ENCODE peak calls at places on chromosomes 16 and 17, in four cellular contexts. B is A549, C is tibial artery, R is Peyer's patch. L is an unnamed sample. For H3K4me1, the result is how much of the 10 kb centered on the place peaks cover.

GRCh38 chr17:59561042-59561441 is 4.4 kb upstream of the DHX40 start:
- DNase-seq in B (peak), C (no peak), R (no peak), L (no peak)

GRCh38 chr17:7330099-7331015 is 1.2 kb upstream of the NEURL4 start:
- DNase-seq in B (peak), C (peak), R (peak), L (peak)

GRCh38 chr17:37516131-37516561 is 26.5 kb downstream of the DUSP14 start:
- DNase-seq in B (no peak), C (no peak), R (no peak), L (no peak)

GRCh38 chr17:4703330-4703691 is 626 bp downstream of the PELP1 start:
- DNase-seq in B (no peak), C (no peak), R (no peak), L (no peak)

GRCh38 chr17:78398390-78398789 is 19.9 kb downstream of the PGS1 start:
- DNase-seq in B (no peak), C (no peak), R (no peak), L (no peak)

GRCh38 chr17:81037783-81038733 is 3.1 kb downstream of the BAIAP2 start:
- DNase-seq in B (no peak), C (no peak), R (no peak), L (no peak)

GRCh38 chr16:48542020-48542473 is 67.9 kb downstream of the N4BP1 start:
- DNase-seq in B (peak), C (peak), R (peak), L (no peak)

GRCh38 chr16:608019-608418 is 18.2 kb downstream of the RAB40C start:
- DNase-seq in B (no peak), C (no peak), R (no peak), L (no peak)

GRCh38 chr16:9012848-9013507 is 49.3 kb upstream of the USP7 start:
- DNase-seq in B (no peak), C (no peak), R (no peak), L (no peak)

GRCh38 chr16:88804552-88805339 is 1.2 kb downstream of the CDT1 start:
- DNase-seq in B (no peak), C (no peak), R (no peak), L (no peak)

GRCh38 chr16:49931931-49932330 is 76.0 kb upstream of the ZNF423 start:
- DNase-seq in B (no peak), C (no peak), R (no peak), L (no peak)

GRCh38 chr16:23835390-23836077 is at the start of gene PRKCB:
- DNase-seq in B (peak), C (peak), R (peak), L (peak)

GRCh38 chr16:31108035-31108793 is at the start of gene BCKDK:
- DNase-seq in B (peak), C (peak), R (peak), L (peak)

GRCh38 chr17:78973196-78973595 is 6.5 kb downstream of the LGALS3BP start:
- DNase-seq in B (no peak), C (no peak), R (peak), L (no peak)

GRCh38 chr16:2465653-2466415 is 5.3 kb upstream of the NTN3 start:
- DNase-seq in B (peak), C (no peak), R (no peak), L (no peak)

GRCh38 chr17:4748687-4749086 is 9.0 kb upstream of the CXCL16 start:
- DNase-seq in B (no peak), C (no peak), R (no peak), L (no peak)

DNA sequence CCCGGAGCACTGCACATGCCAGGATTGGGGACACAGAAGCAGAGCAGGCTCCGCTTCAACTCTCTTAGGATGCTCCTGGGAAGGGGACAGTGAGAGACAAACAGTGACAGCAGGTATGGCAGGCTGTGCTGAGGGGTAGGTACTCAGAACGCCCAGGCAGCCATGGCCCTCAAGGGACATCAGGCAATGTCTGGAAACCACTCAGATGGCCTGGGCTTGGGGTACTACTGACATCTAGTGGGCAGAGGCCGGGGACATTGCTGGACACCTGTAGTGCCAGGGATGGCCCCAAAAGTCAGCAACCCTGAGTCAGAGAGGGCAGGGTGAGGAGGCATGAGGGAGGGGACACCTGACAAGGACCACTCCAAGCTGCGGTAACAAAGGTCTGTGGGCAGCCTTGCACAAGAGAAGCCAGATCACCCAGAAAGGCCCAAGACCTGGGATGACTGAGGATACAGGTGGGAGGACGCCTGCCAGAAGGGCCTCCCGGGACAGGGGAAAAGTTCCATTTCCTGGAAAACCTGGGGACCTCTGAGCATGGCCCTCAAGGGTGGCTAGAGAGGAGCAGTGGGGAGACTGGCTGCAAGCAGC is 21.2 kb downstream of the PEMT start:
- DNase-seq in B (peak), C (no peak), R (peak), L (no peak)
- TF ChIP-seq CTCF in B (peak), C (peak), R (peak), L (no peak)

DNA sequence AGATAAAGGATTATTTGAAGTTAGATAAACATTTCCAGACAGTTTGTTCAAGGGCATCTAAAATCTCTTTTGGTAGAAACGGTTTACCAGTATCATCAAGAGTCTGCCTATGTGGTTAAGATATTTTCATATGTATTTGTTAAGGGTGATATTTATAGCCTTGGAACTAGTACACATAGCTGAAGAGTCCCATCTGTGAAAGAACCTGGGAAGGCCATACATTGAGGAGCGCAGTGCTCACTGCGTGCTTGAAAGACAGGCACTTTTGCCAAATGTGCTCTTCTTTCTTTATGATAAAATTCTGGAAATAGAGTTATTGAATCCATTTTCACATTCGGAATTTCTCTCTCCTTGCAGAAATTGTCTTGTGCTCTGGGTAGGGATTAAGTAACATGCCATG is 7.7 kb downstream of the IGSF6 start:
- DNase-seq in B (no peak), C (no peak), R (no peak), L (no peak)
- H3K4me1 ChIP-seq in B (under half), C (under half), R (under half), L (under half)

DNA sequence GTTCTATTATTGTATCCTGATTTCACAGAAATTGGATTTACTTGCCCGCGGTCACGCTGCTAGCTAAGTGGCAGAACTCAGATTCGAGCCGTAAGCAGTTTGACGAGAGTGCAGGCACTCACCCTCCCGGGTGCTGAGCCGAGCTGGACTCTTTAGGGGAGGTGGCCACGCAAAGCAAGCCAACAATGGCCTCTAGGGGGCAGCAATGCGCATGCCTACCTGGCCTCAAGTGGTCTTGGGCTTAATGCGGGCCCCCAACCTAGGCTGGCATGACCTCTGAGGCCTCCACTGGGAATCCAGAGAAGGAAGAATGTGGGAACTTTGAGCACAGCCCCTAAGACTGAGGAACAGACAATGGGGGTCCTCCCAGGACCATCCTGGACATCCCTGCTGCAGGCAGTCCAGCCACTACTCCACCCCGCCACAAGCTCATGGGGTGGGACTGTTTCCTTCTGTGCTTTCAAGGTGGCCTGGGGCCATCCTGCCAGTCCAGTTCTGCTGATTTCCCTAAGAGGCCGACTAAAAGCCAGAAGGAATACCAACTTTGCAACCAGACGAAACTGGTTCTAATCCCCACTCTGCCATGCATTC is 276.5 kb downstream of the XYLT1 start:
- DNase-seq in B (peak), C (peak), R (peak), L (peak)
- TF ChIP-seq CTCF in B (peak), C (peak), R (peak), L (peak)

GRCh38 chr16:86532526-86532815 is 22.1 kb downstream of the FOXF1 start:
- DNase-seq in B (no peak), C (no peak), R (no peak), L (no peak)

GRCh38 chr16:86531193-86531550 is 20.8 kb downstream of the FOXF1 start:
- DNase-seq in B (no peak), C (peak), R (no peak), L (peak)

GRCh38 chr16:86533942-86534341 is 21.1 kb downstream of the MTHFSD start:
- DNase-seq in B (no peak), C (no peak), R (no peak), L (no peak)

GRCh38 chr16:86531641-86532525 is 21.6 kb downstream of the FOXF1 start:
- DNase-seq in B (no peak), C (no peak), R (no peak), L (no peak)

DNA sequence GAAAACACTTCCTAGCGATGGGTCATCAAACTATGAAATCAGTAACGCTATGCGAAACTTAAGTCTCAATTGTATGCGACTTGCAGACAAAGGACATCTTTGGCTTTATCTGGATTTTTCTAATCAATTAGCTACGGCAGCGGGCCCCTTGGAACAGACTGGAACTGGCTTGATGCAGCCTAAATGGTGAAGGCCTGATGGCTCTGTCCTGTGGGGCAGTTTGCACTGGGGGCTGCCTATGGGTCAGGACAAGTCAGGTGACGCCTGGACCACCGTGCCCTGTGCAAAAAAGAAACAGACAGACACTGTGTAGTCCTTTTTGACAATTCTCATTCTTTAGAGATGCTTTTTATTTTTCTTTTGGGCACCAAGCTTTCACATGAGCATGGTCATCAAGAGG is 22.0 kb downstream of the MTHFSD start:
- DNase-seq in B (no peak), C (no peak), R (no peak), L (no peak)
- H3K4me1 ChIP-seq in B (under half), C (under half), R (under half), L (under half)

L was measured in mucosa of descending colon.